ENCODE peak calls at places on chromosomes 12 and 14, in seven cellular contexts. W, A, T, D, S, M and B are unnamed samples. For H3K4me1, the result is how much of the 10 kb centered on the place peaks cover.

GRCh38 chr14:92692822-92693226 is 55.6 kb downstream of the LGMN start:
- DNase-seq in S (peak), M (no peak), D (no peak), T (no peak), W (peak), A (peak), B (peak)

GRCh38 chr14:26394114-26394855 is 203.5 kb downstream of the NOVA1 start:
- DNase-seq in M (no peak), S (no peak), D (no peak), W (no peak), T (peak), A (no peak), B (no peak)

GRCh38 chr12:57739914-57740538 is 1.5 kb upstream of the AGAP2 start:
- DNase-seq in A (no peak), D (no peak), S (no peak), M (no peak), W (no peak), T (no peak), B (no peak)

GRCh38 chr12:45010051-45010450 is 40.8 kb downstream of the DBX2 start:
- DNase-seq in W (no peak), S (no peak), A (no peak), D (no peak), M (no peak), T (no peak), B (no peak)

GRCh38 chr12:108833355-108833733 is 24.0 kb downstream of the SSH1 start:
- DNase-seq in A (no peak), W (no peak), T (peak), D (no peak), M (peak), S (no peak), B (no peak)

GRCh38 chr12:7937867-7938506 is 2.0 kb upstream of the SLC2A3 start:
- DNase-seq in M (no peak), A (no peak), W (no peak), S (no peak), D (no peak), T (peak), B (no peak)

GRCh38 chr12:18476866-18477265 is 215.5 kb downstream of the PIK3C2G start:
- DNase-seq in T (no peak), A (no peak), W (no peak), D (no peak), M (no peak), S (no peak), B (no peak)

GRCh38 chr12:104615048-104615561 is 158.4 kb downstream of the CHST11 start:
- DNase-seq in S (no peak), T (no peak), W (no peak), A (no peak), D (no peak), M (no peak), B (no peak)

GRCh38 chr12:28606967-28607557 is 416.8 kb downstream of the CCDC91 start:
- DNase-seq in D (no peak), T (no peak), M (no peak), A (no peak), S (no peak), W (no peak), B (no peak)

GRCh38 chr12:92827836-92828431 is 101.2 kb downstream of the EEA1 start:
- DNase-seq in T (peak), W (no peak), S (no peak), A (no peak), M (peak), D (no peak), B (no peak)

GRCh38 chr12:113271853-113272561 is 50.7 kb downstream of the TPCN1 start:
- DNase-seq in D (peak), T (no peak), A (no peak), W (peak), M (no peak), S (peak), B (peak)

GRCh38 chr12:54987611-54988231 is 3.2 kb upstream of the TESPA1 start:
- DNase-seq in T (no peak), A (no peak), M (no peak), D (no peak), W (no peak), S (no peak), B (no peak)

GRCh38 chr12:14284189-14284722 is 81.2 kb upstream of the ATF7IP start:
- DNase-seq in W (no peak), T (no peak), A (no peak), M (no peak), S (no peak), D (no peak), B (peak)

GRCh38 chr14:36662543-36663403 is 1.1 kb downstream of the PAX9 start:
- DNase-seq in M (no peak), A (no peak), S (no peak), T (peak), D (no peak), W (peak), B (no peak)

GRCh38 chr14:44961151-44961729 is 507 bp downstream of the KLHL28 start:
- DNase-seq in W (no peak), D (no peak), T (peak), M (no peak), A (peak), S (peak), B (peak)

GRCh38 chr14:35222324-35222723 is 69.9 kb upstream of the PSMA6 start:
- DNase-seq in W (no peak), A (no peak), T (no peak), D (no peak), M (no peak), S (no peak), B (no peak)

GRCh38 chr12:65663648-65664047 is 160.6 kb upstream of the HMGA2 start:
- DNase-seq in M (no peak), T (no peak), S (no peak), D (no peak), A (no peak), W (no peak), B (no peak)
- H3K4me1 ChIP-seq in M (under half), T (under half), S (under half), D (under half), A (under half), W (under half), B (under half)

GRCh38 chr12:124418156-124418555 is 123.3 kb downstream of the RFLNA start:
- DNase-seq in W (no peak), M (no peak), A (no peak), D (no peak), T (no peak), S (no peak), B (no peak)

GRCh38 chr12:124419292-124420040 is 124.6 kb downstream of the RFLNA start:
- DNase-seq in W (peak), A (no peak), D (no peak), T (no peak), M (no peak), S (no peak), B (no peak)

GRCh38 chr12:124415064-124415463 is 120.2 kb downstream of the RFLNA start:
- DNase-seq in T (no peak), D (no peak), S (no peak), A (no peak), M (no peak), W (no peak), B (no peak)

GRCh38 chr12:124418791-124419190 is 123.9 kb downstream of the RFLNA start:
- DNase-seq in W (peak), A (no peak), S (no peak), M (no peak), D (no peak), T (no peak), B (no peak)

DNA sequence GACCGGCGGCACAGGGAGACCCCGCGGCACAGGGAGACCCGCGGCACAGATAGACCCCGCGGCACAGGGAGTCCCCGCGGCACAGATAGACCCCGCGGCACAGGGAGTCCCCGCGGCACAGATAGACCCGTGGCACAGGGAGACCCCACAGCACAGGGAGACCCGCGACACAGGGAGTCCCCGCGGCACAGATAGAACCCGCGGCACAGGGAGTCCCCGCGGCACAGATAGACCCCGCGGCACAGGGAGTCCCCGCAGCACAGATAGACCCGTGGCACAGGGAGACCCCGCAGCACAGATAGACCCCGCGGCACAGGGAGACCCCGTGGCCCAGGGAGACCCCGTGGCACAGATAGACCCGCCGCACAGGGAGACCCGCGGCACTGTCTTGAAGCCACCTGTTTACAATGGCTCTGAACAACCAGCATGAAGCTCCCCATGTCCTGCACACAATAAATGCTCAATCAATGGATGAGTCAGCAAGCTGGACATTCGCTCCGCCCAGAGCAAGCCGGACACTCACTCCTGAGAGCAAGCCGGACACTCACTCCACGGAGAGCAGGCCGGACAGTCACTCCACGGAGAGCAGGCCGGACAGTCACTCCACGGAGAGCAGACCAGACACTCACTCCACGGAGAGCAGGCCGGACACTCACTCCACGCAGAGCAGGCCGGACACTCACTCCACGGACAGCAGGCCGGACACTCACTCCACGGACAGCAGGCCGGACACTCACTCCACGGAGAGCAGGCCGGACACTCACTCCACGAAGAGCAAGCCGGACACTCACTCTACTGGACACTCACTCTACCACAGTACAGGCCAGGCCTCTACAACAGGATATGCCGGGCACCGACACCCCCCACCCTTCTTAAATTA is 121.9 kb downstream of the RFLNA start:
- DNase-seq in A (no peak), M (no peak), D (no peak), W (peak), T (no peak), S (no peak), B (no peak)
- H3K4me1 ChIP-seq in A (under half), M (under half), D (under half), W (under half), T (under half), S (under half), B (under half)

GRCh38 chr14:65310568-65310967 is 102.0 kb upstream of the FUT8 start:
- DNase-seq in W (no peak), A (no peak), M (no peak), T (no peak), D (no peak), S (no peak), B (no peak)

GRCh38 chr14:65308536-65308935 is 104.0 kb upstream of the FUT8 start:
- DNase-seq in D (no peak), M (no peak), A (no peak), T (no peak), S (no peak), W (no peak), B (no peak)

DNA sequence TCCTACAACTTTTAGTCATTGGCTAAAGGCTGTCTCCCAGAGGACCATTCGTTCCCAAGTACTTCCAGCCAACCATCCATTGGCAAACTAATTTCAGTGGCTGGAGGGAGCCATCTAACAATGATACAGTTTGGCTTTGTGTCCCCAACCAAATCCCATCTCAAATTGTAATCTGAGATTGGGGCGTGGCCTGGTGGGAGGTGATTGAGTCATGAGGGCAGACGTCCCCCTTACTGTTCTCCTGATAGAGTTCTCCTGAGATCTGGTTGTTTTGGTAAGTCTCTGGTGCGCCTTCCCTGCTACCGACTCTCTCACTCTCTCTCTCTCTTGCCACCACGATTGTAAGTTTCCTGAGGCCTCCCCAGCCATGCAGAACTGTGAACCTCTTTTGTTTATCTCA is 99.7 kb upstream of the FUT8 start:
- DNase-seq in T (no peak), A (no peak), W (no peak), M (no peak), S (no peak), D (no peak), B (no peak)
- H3K4me1 ChIP-seq in T (under half), A (under half), W (under half), M (under half), S (under half), D (under half), B (under half)

GRCh38 chr14:77305696-77306095 is 15.0 kb downstream of the POMT2 start:
- DNase-seq in W (no peak), D (no peak), M (no peak), T (no peak), S (no peak), A (no peak), B (no peak)

GRCh38 chr14:77310041-77310440 is 10.6 kb downstream of the POMT2 start:
- DNase-seq in A (no peak), W (no peak), T (no peak), M (no peak), S (no peak), D (no peak), B (no peak)

GRCh38 chr14:77306406-77307098 is 14.1 kb downstream of the POMT2 start:
- DNase-seq in S (no peak), W (no peak), D (no peak), M (no peak), A (no peak), T (no peak), B (peak)

GRCh38 chr14:77309122-77309521 is 11.6 kb downstream of the POMT2 start:
- DNase-seq in T (no peak), D (no peak), W (no peak), S (no peak), A (no peak), M (no peak), B (no peak)

DNA sequence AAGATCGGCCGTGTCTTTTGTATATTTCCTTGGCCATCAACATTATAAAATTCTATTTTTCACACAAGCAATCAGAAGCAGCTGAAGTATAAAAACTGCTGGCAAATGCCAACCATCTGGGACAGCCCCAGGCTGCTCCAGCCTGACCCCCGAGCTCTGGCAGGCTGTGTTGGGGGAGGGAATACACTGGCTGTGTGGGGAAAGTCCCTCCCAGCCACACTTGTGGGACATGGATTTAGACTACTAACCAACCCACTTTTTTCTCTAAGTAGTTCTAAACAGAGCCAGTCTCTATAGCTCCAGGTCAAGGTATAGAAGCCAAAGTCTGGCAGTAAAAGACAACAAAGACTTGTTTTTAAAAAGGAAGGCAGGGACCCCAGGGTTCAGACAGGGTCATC is 13.6 kb downstream of the POMT2 start:
- DNase-seq in A (no peak), D (no peak), T (no peak), S (no peak), W (no peak), M (no peak), B (peak)
- H3K4me1 ChIP-seq in A (under half), D (under half), T (half or more), S (under half), W (under half), M (under half), B (under half)

GRCh38 chr12:131112690-131113290 is 159.1 kb downstream of the ADGRD1 start:
- DNase-seq in D (no peak), W (no peak), A (no peak), M (no peak), S (peak), T (no peak), B (no peak)
- H3K4me1 ChIP-seq in D (under half), W (under half), A (under half), M (under half), S (under half), T (under half), B (under half)

GRCh38 chr12:13176257-13176656 is 20.3 kb upstream of the EMP1 start:
- DNase-seq in M (no peak), T (no peak), A (no peak), D (no peak), S (no peak), W (no peak), B (no peak)
- H3K4me1 ChIP-seq in M (half or more), T (under half), A (under half), D (under half), S (under half), W (under half), B (under half)

DNA sequence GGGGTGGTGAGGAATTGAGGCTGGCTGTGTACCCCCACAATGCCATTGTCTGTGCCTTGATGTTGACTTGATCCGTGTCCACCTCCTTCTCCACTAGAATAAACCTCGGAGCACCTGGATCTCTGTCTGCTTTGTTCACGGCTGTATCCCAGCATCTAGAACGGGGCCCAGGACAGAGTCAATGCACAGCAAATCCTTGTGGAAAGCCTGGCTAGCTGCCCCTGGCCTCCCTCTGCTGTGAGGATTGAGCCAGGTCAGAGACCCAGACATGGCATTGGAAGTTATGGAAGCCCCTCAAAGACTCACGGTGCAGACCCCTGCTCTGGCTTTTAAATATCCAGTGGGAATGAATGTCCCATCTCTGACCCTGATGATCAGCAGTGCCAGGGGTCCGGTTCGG is 109.2 kb downstream of the SCARB1 start:
- DNase-seq in D (no peak), T (no peak), W (no peak), S (no peak), A (no peak), M (no peak), B (no peak)
- H3K4me1 ChIP-seq in D (under half), T (under half), W (under half), S (half or more), A (under half), M (under half), B (under half)

GRCh38 chr14:103542545-103543088 is 13.6 kb downstream of the TRMT61A start:
- DNase-seq in M (no peak), S (no peak), D (no peak), W (peak), A (no peak), T (no peak), B (peak)

GRCh38 chr14:103543721-103544626 is 15.0 kb downstream of the TRMT61A start:
- DNase-seq in T (no peak), D (no peak), A (no peak), M (no peak), W (peak), S (no peak), B (peak)

GRCh38 chr14:103541944-103542544 is 13.0 kb downstream of the TRMT61A start:
- DNase-seq in M (no peak), D (no peak), T (no peak), W (no peak), A (no peak), S (no peak), B (no peak)

GRCh38 chr14:103544627-103545218 is 15.7 kb downstream of the TRMT61A start:
- DNase-seq in M (no peak), A (no peak), D (no peak), W (peak), T (no peak), S (no peak), B (no peak)

DNA sequence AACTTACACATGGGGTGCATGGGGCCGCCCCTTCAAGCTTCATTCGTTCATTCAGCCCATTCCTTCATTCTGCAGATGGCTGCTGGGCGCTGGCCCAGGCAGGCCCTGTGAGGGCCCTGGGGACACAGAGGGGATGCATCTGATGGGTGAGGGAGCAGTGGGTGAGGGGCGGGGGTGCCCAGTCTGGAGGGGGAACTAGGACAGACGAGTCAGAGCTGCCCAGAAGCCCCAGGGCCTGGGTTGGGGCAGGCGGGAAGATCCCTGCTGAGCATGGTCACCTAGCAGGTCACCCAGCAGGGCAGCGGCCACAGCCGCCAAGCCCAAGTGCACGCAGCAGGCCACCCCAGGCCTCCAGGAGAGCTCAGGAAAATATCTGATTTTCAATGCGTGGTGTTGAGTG is 14.1 kb downstream of the TRMT61A start:
- DNase-seq in W (peak), M (no peak), D (no peak), A (no peak), T (no peak), S (no peak), B (no peak)
- H3K4me1 ChIP-seq in W (under half), M (half or more), D (half or more), A (under half), T (under half), S (half or more), B (half or more)

GRCh38 chr12:122117979-122118378 is 39.4 kb downstream of the MLXIP start:
- DNase-seq in W (no peak), A (no peak), S (no peak), M (no peak), D (no peak), T (no peak), B (no peak)

GRCh38 chr12:122111070-122111750 is 32.7 kb downstream of the MLXIP start:
- DNase-seq in A (no peak), T (no peak), M (peak), W (peak), D (no peak), S (no peak), B (no peak)

GRCh38 chr12:122121341-122122192 is 43.0 kb downstream of the MLXIP start:
- DNase-seq in A (no peak), M (no peak), D (no peak), W (peak), T (no peak), S (no peak), B (no peak)

GRCh38 chr12:122116707-122117535 is 38.4 kb downstream of the MLXIP start:
- DNase-seq in T (no peak), A (no peak), D (no peak), S (no peak), M (no peak), W (peak), B (peak)
- H3K4me1 ChIP-seq in T (under half), A (under half), D (under half), S (under half), M (under half), W (under half), B (under half)